ENCODE peak calls at places on chromosomes 2 and 18, in five cellular contexts. J is iPS-NIHi11; M is activated naive CD8-positive, alpha-beta T cell treated with anti-CD3 and anti-CD28 coated beads, Interleukin-2, amount 50 U/mL, for 16 hours; A is coronary artery; V is activated CD4-positive, alpha-beta T cell treated with anti-CD3 and anti-CD28 coated beads, Interleukin-2, amount 10 ng/mL, durations not matched to agents 7 days and 5 days. H is an unnamed sample.

GRCh38 chr18:2218101-2218500 is 353.2 kb downstream of the METTL4 start:
- DNase-seq in J (no peak), M (no peak), A (no peak), V (no peak), H (no peak)

GRCh38 chr2:156165742-156166141 is 166.8 kb downstream of the NR4A2 start:
- DNase-seq in J (no peak), M (no peak), A (no peak), V (no peak), H (no peak)

GRCh38 chr2:134127496-134127895 is 126.4 kb upstream of the MGAT5 start:
- DNase-seq in J (no peak), M (peak), A (no peak), V (peak), H (no peak)

GRCh38 chr18:13300029-13300428 is 81.5 kb downstream of the LDLRAD4 start:
- DNase-seq in J (no peak), M (no peak), A (no peak), V (no peak), H (no peak)

GRCh38 chr2:149134335-149134923 is 95.9 kb downstream of the LYPD6B start:
- DNase-seq in J (no peak), M (no peak), A (no peak), V (no peak), H (no peak)

GRCh38 chr2:229943171-229943570 is 20.9 kb downstream of the FBXO36 start:
- DNase-seq in J (no peak), M (no peak), A (no peak), V (no peak), H (no peak)

GRCh38 chr2:232886176-232886575 is 16.1 kb downstream of the SNORC start:
- DNase-seq in J (no peak), M (no peak), A (no peak), V (no peak), H (no peak)

GRCh38 chr2:2010266-2010665 is 266.0 kb upstream of the PXDN start:
- DNase-seq in J (no peak), M (no peak), A (no peak), V (no peak), H (no peak)

GRCh38 chr18:37577051-37577611 is 11.5 kb upstream of the CELF4 start:
- DNase-seq in J (peak), M (no peak), A (peak), V (no peak), H (no peak)

H was measured in type B pancreatic cell.